ENCODE peak calls at places on chromosomes 13 and 19, in six cellular contexts. One of them, this sample, is unnamed.

GRCh38 chr13:84649853-84650252 is 767.6 kb upstream of the SLITRK1 start:
- DNase-seq in mesendoderm: no peak
- DNase-seq in IMR-90: peak
- DNase-seq in H1: no peak
- DNase-seq in neuronal stem cell: no peak
- DNase-seq in mesenchymal stem cell: no peak
- DNase-seq in this sample: no peak

GRCh38 chr13:72637561-72637960 is 89.9 kb downstream of the MZT1 start:
- DNase-seq in mesendoderm: no peak
- DNase-seq in IMR-90: no peak
- DNase-seq in H1: no peak
- DNase-seq in neuronal stem cell: no peak
- DNase-seq in mesenchymal stem cell: no peak
- DNase-seq in this sample: no peak

GRCh38 chr13:40876020-40876738 is 86.8 kb downstream of the SLC25A15 start:
- DNase-seq in mesendoderm: no peak
- DNase-seq in IMR-90: no peak
- DNase-seq in H1: no peak
- DNase-seq in neuronal stem cell: no peak
- DNase-seq in mesenchymal stem cell: no peak
- DNase-seq in this sample: peak

GRCh38 chr19:57813919-57814504 is 701 bp downstream of the ZNF552 start:
- DNase-seq in mesendoderm: peak
- DNase-seq in IMR-90: no peak
- DNase-seq in H1: no peak
- DNase-seq in neuronal stem cell: no peak
- DNase-seq in mesenchymal stem cell: peak
- DNase-seq in this sample: peak

GRCh38 chr13:98335721-98336120 is 158.7 kb upstream of the RNF113B start:
- DNase-seq in mesendoderm: peak
- DNase-seq in IMR-90: no peak
- DNase-seq in H1: no peak
- DNase-seq in neuronal stem cell: no peak
- DNase-seq in mesenchymal stem cell: no peak
- DNase-seq in this sample: no peak

GRCh38 chr13:111314852-111315251 is 5.6 kb upstream of the TEX29 start:
- DNase-seq in mesendoderm: no peak
- DNase-seq in IMR-90: peak
- DNase-seq in H1: no peak
- DNase-seq in neuronal stem cell: no peak
- DNase-seq in mesenchymal stem cell: peak
- DNase-seq in this sample: no peak

GRCh38 chr13:53191091-53191490 is 162.5 kb downstream of the OLFM4 start:
- DNase-seq in mesendoderm: peak
- DNase-seq in IMR-90: peak
- DNase-seq in H1: peak
- DNase-seq in neuronal stem cell: peak
- DNase-seq in mesenchymal stem cell: no peak
- DNase-seq in this sample: peak

GRCh38 chr19:35397064-35397463 is 26.2 kb downstream of the GPR42 start:
- DNase-seq in mesendoderm: no peak
- DNase-seq in IMR-90: no peak
- DNase-seq in H1: no peak
- DNase-seq in neuronal stem cell: no peak
- DNase-seq in mesenchymal stem cell: no peak
- DNase-seq in this sample: no peak

GRCh38 chr13:45807520-45808099 is 43.9 kb downstream of the SIAH3 start:
- DNase-seq in mesendoderm: peak
- DNase-seq in IMR-90: peak
- DNase-seq in H1: no peak
- DNase-seq in neuronal stem cell: peak
- DNase-seq in mesenchymal stem cell: peak
- DNase-seq in this sample: peak

GRCh38 chr13:46469064-46469463 is 82.0 kb upstream of the RUBCNL start:
- DNase-seq in mesendoderm: no peak
- DNase-seq in IMR-90: no peak
- DNase-seq in H1: no peak
- DNase-seq in neuronal stem cell: no peak
- DNase-seq in mesenchymal stem cell: peak
- DNase-seq in this sample: no peak

GRCh38 chr13:57631607-57632275 is at the start of gene PCDH17:
- DNase-seq in mesendoderm: peak
- DNase-seq in IMR-90: no peak
- DNase-seq in H1: no peak
- DNase-seq in neuronal stem cell: peak
- DNase-seq in mesenchymal stem cell: peak
- DNase-seq in this sample: peak

GRCh38 chr19:49863935-49864320 is 3.4 kb downstream of the PNKP start:
- DNase-seq in mesendoderm: no peak
- DNase-seq in IMR-90: no peak
- DNase-seq in H1: no peak
- DNase-seq in neuronal stem cell: no peak
- DNase-seq in mesenchymal stem cell: no peak
- DNase-seq in this sample: no peak

GRCh38 chr19:45187421-45188100 is 9.0 kb downstream of the BLOC1S3 start:
- DNase-seq in mesendoderm: peak
- DNase-seq in IMR-90: no peak
- DNase-seq in H1: no peak
- DNase-seq in neuronal stem cell: no peak
- DNase-seq in mesenchymal stem cell: no peak
- DNase-seq in this sample: no peak

GRCh38 chr19:41839211-41839610 is 5.3 kb downstream of the LYPD4 start:
- DNase-seq in mesendoderm: no peak
- DNase-seq in IMR-90: no peak
- DNase-seq in H1: no peak
- DNase-seq in neuronal stem cell: no peak
- DNase-seq in mesenchymal stem cell: no peak
- DNase-seq in this sample: no peak

GRCh38 chr19:55344444-55344843 is 4.8 kb downstream of the KMT5C start:
- DNase-seq in mesendoderm: no peak
- DNase-seq in IMR-90: no peak
- DNase-seq in H1: no peak
- DNase-seq in neuronal stem cell: no peak
- DNase-seq in mesenchymal stem cell: no peak
- DNase-seq in this sample: no peak

GRCh38 chr19:53696951-53697350 is 65.2 kb downstream of the DPRX start:
- DNase-seq in mesendoderm: peak
- DNase-seq in IMR-90: no peak
- DNase-seq in H1: no peak
- DNase-seq in neuronal stem cell: peak
- DNase-seq in mesenchymal stem cell: peak
- DNase-seq in this sample: no peak

GRCh38 chr19:2231621-2232221 is 4.4 kb downstream of the PLEKHJ1 start:
- DNase-seq in mesendoderm: peak
- DNase-seq in IMR-90: no peak
- DNase-seq in H1: no peak
- DNase-seq in neuronal stem cell: no peak
- DNase-seq in mesenchymal stem cell: no peak
- DNase-seq in this sample: no peak

GRCh38 chr19:35293733-35294309 is 1.9 kb downstream of the MAG start:
- DNase-seq in mesendoderm: no peak
- DNase-seq in IMR-90: no peak
- DNase-seq in H1: no peak
- DNase-seq in neuronal stem cell: no peak
- DNase-seq in mesenchymal stem cell: no peak
- DNase-seq in this sample: no peak

GRCh38 chr13:102190930-102191329 is 210.9 kb downstream of the FGF14 start:
- DNase-seq in mesendoderm: no peak
- DNase-seq in IMR-90: no peak
- DNase-seq in H1: no peak
- DNase-seq in neuronal stem cell: no peak
- DNase-seq in mesenchymal stem cell: no peak
- DNase-seq in this sample: no peak

GRCh38 chr13:46728777-46729176 is 68.2 kb downstream of the ESD start:
- DNase-seq in mesendoderm: peak
- DNase-seq in IMR-90: no peak
- DNase-seq in H1: no peak
- DNase-seq in neuronal stem cell: no peak
- DNase-seq in mesenchymal stem cell: peak
- DNase-seq in this sample: no peak

GRCh38 chr19:31264379-31264778 is 84.9 kb downstream of the TSHZ3 start:
- DNase-seq in mesendoderm: no peak
- DNase-seq in IMR-90: no peak
- DNase-seq in H1: no peak
- DNase-seq in neuronal stem cell: no peak
- DNase-seq in mesenchymal stem cell: no peak
- DNase-seq in this sample: no peak

GRCh38 chr19:41974652-41975051 is 15.5 kb upstream of the RABAC1 start:
- DNase-seq in mesendoderm: no peak
- DNase-seq in IMR-90: no peak
- DNase-seq in H1: no peak
- DNase-seq in neuronal stem cell: no peak
- DNase-seq in mesenchymal stem cell: no peak
- DNase-seq in this sample: no peak

GRCh38 chr13:50393641-50394040 is 378.4 kb downstream of the KCNRG start:
- DNase-seq in mesendoderm: peak
- DNase-seq in IMR-90: peak
- DNase-seq in H1: no peak
- DNase-seq in neuronal stem cell: peak
- DNase-seq in mesenchymal stem cell: no peak
- DNase-seq in this sample: no peak

DNA sequence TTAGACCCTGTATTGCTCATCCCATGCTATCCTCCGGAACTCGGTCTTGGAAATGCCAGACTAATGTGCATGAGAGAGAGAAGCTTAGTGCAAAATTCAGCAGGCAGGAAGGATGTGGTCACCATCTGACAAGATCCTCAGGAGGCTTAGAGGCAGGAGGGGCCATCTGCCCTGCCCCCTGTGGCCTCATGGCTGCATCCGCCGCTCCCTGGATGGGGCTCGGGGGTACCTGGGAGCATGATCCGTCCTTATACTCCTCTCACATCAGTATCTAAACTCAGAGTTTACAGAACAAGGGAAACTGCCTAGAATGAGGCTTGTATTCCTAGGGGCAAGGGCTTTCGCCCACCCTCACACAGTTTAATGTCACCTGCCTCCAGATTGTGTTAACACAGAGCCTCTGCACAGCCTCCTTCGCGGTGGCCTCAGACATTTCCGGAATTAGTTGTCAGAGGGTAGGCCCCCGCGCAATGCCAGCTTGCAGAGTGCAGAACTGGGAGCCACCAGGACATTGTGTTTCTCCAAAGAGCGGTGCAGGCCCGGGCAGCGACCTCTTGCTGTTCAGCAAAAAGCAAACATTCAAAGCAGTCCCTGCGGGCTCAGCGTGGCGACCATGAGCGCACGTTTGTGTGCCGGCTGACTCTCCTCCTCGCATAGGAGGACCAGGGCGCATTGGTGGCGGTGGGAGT is 39.2 kb downstream of the GPR12 start:
- DNase-seq in mesendoderm: no peak
- DNase-seq in IMR-90: no peak
- DNase-seq in H1: no peak
- DNase-seq in neuronal stem cell: no peak
- DNase-seq in mesenchymal stem cell: no peak
- DNase-seq in this sample: no peak
- H3K4me3 ChIP-seq in mesendoderm: no peak
- H3K4me3 ChIP-seq in IMR-90: no peak
- H3K4me3 ChIP-seq in H1: no peak
- H3K4me3 ChIP-seq in neuronal stem cell: no peak
- H3K4me3 ChIP-seq in mesenchymal stem cell: no peak
- H3K4me3 ChIP-seq in this sample: no peak

DNA sequence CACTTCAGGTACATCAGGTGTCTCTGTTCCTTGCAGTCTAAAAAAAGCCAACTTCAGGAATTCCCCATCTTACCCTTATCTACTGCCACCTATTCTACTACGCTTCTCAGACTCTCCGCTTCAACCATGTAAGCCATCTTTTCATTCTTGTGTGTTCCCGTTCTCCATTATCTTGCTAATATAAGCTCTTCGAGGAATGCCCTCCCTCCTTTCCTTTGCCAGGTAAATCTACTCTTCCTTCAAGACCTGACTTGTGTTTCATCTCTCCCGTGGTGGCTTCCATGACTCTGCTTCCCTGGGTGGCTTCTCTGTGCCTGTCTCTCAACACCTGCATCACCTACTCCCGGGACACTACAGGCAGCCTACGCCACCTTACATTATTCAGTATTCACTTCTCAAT is 42.3 kb upstream of the MEDAG start:
- DNase-seq in mesendoderm: peak
- DNase-seq in IMR-90: no peak
- DNase-seq in H1: no peak
- DNase-seq in neuronal stem cell: no peak
- DNase-seq in mesenchymal stem cell: no peak
- DNase-seq in this sample: no peak
- H3K23ac ChIP-seq in mesendoderm: no peak
- H3K23ac ChIP-seq in IMR-90: peak
- H3K23ac ChIP-seq in H1: no peak
- H3K23ac ChIP-seq in neuronal stem cell: no peak
- H3K23ac ChIP-seq in mesenchymal stem cell: no peak
- H3K23ac ChIP-seq in this sample: no peak

DNA sequence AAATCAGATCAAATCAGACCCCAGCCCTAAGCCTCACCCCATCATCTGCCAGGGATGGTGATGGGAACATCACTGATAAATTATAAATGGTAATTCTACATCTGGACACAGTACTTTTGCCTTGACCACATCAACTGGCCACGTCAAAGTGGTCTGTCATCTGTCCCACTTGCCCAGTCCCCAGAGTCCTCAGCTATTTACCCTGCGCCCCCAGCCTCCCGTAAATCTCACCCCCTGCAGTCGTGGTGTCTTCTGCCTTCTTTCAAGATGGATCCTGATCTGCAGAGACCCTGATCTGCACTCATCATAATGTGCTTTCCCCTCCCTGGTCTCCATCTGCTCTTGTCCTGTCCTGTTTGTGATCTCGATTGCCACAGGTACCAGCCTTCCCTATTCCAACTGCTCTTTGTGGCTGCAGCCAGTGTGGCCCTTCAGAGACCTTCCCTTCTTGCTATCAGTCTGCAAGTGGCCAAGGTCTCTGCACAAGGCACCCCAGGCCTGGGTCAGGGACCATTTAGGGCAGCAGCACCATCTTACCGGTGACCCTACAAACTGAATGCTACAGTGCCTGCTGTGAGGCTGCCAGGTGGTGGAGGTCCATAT is 26.7 kb upstream of the POP4 start:
- DNase-seq in mesendoderm: no peak
- DNase-seq in IMR-90: no peak
- DNase-seq in H1: no peak
- DNase-seq in neuronal stem cell: no peak
- DNase-seq in mesenchymal stem cell: no peak
- DNase-seq in this sample: no peak
- H3K4me3 ChIP-seq in mesendoderm: no peak
- H3K4me3 ChIP-seq in IMR-90: no peak
- H3K4me3 ChIP-seq in H1: no peak
- H3K4me3 ChIP-seq in neuronal stem cell: no peak
- H3K4me3 ChIP-seq in mesenchymal stem cell: no peak
- H3K4me3 ChIP-seq in this sample: no peak

DNA sequence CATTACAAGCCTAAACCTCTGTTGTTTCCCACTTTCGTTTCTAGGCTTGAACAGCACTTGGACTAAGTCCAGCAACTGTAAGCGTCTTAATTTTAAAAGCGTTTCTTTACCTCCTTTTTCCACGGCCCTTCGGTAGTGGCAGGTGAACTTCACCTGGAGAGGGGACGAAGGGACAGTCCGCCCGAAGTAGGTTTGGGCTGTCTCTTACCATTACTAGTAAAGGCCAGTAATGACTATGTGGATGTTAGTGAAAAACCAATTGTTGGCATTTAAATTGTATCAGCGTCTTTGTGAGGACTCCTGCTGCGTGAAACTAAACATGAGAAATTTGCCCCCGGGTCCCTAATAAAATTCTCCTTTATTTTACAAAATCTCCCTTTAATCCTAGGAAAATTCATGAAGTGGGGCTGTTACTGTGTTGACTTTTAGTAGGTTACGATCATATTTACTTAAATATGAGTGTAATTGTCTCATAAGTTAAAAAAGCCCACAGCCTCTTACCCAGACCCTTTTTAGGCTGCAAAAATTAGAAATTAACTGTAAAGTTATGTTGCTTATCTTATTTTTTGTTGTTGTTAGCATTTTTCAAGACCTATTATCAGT is 981 bp downstream of the ITM2B start:
- DNase-seq in mesendoderm: peak
- DNase-seq in IMR-90: peak
- DNase-seq in H1: no peak
- DNase-seq in neuronal stem cell: no peak
- DNase-seq in mesenchymal stem cell: peak
- DNase-seq in this sample: peak
- H3K23ac ChIP-seq in mesendoderm: peak
- H3K23ac ChIP-seq in IMR-90: peak
- H3K23ac ChIP-seq in H1: no peak
- H3K23ac ChIP-seq in neuronal stem cell: no peak
- H3K23ac ChIP-seq in mesenchymal stem cell: no peak
- H3K23ac ChIP-seq in this sample: no peak

This sample was measured in trophoblast cell.